ENCODE peak calls at places on chromosomes 1 and 21, in four cellular contexts. E is fibroblast of pulmonary artery; C is RWPE1; J is CD8-positive, alpha-beta T cell. I is an unnamed sample.

GRCh38 chr1:113146242-113147072 is 73.5 kb downstream of the LRIG2 start:
- DNase-seq in J (no peak), E (peak; percentile 22), C (no peak), I (no peak)

GRCh38 chr1:210049616-210050015 is 111.6 kb downstream of the SYT14 start:
- DNase-seq in E (no peak), J (no peak), C (no peak), I (no peak)

GRCh38 chr1:216293673-216294072 is 129.6 kb downstream of the USH2A start:
- DNase-seq in C (no peak), E (peak; percentile 17), J (no peak), I (no peak)

GRCh38 chr1:204746838-204747442 is 61.4 kb upstream of the LRRN2 start:
- DNase-seq in J (peak; percentile 64), C (peak; percentile 68), E (peak; percentile 56), I (peak; percentile 52)

GRCh38 chr1:116099379-116099778 is 11.8 kb upstream of the MAB21L3 start:
- DNase-seq in C (no peak), E (no peak), J (no peak), I (no peak)

GRCh38 chr1:240312872-240313271 is 221.2 kb downstream of the FMN2 start:
- DNase-seq in J (no peak), E (peak; percentile 71), C (peak; percentile 60), I (no peak)

GRCh38 chr1:241998412-241998921 is 431 bp downstream of the MAP1LC3C start:
- DNase-seq in C (peak; percentile 78), J (peak; percentile 67), E (peak; percentile 71), I (peak; percentile 72)

GRCh38 chr1:119966020-119966419 is 69.7 kb upstream of the ADAM30 start:
- DNase-seq in J (no peak), C (no peak), E (peak; percentile 35), I (no peak)

GRCh38 chr1:98386675-98387440 is 274.7 kb upstream of the SNX7 start:
- DNase-seq in J (no peak), E (no peak), C (no peak), I (no peak)

GRCh38 chr1:174116042-174116441 is 43.3 kb upstream of the RABGAP1L start:
- DNase-seq in C (peak; percentile 49), J (no peak), E (peak; percentile 49), I (no peak)

GRCh38 chr1:2340918-2341254 is 50.5 kb downstream of the MORN1 start:
- DNase-seq in J (no peak), E (no peak), C (no peak), I (no peak)

GRCh38 chr1:161198877-161199431 is at the start of gene ADAMTS4:
- DNase-seq in C (no peak), J (no peak), E (peak; percentile 94), I (no peak)

GRCh38 chr1:31372961-31373896 is at the start of gene FABP3:
- DNase-seq in C (peak; percentile 45), J (peak; percentile 50), E (peak; percentile 51), I (peak; percentile 62)

GRCh38 chr21:45532826-45533730 is 9.2 kb downstream of the SLC19A1 start:
- DNase-seq in E (no peak), J (no peak), C (no peak), I (no peak)

GRCh38 chr1:196438324-196438723 is 169.9 kb downstream of the KCNT2 start:
- DNase-seq in E (peak; percentile 42), J (no peak), C (no peak), I (no peak)

GRCh38 chr21:35982717-35983116 is 77.6 kb downstream of the SETD4 start:
- DNase-seq in J (no peak), E (no peak), C (no peak), I (no peak)

GRCh38 chr1:163794551-163794950 is 472.8 kb downstream of the NUF2 start:
- DNase-seq in C (no peak), J (no peak), E (no peak), I (no peak)

GRCh38 chr21:25925064-25925463 is 190.3 kb downstream of the GABPA start:
- DNase-seq in E (no peak), J (no peak), C (no peak), I (no peak)

GRCh38 chr1:109257682-109258421 is 8.5 kb downstream of the CELSR2 start:
- DNase-seq in C (no peak), E (no peak), J (no peak), I (no peak)

GRCh38 chr1:187433598-187433997 is 604.8 kb downstream of the PLA2G4A start:
- DNase-seq in C (no peak), E (peak; percentile 10), J (no peak), I (no peak)

GRCh38 chr1:175254190-175254589 is 61.6 kb upstream of the KIAA0040 start:
- DNase-seq in J (no peak), C (no peak), E (no peak), I (no peak)

GRCh38 chr1:52834798-52835197 is 7.8 kb upstream of the ZYG11A start:
- DNase-seq in E (peak; percentile 19), J (no peak), C (no peak), I (no peak)

GRCh38 chr1:22709227-22709626 is 1.4 kb upstream of the EPHB2 start:
- DNase-seq in C (no peak), E (no peak), J (no peak), I (peak; percentile 17)

GRCh38 chr21:46109251-46110221 is 11.6 kb downstream of the COL6A2 start:
- DNase-seq in J (peak; percentile 39), C (no peak), E (no peak), I (no peak)

GRCh38 chr21:45386336-45386727 is 18.6 kb upstream of the COL18A1 start:
- DNase-seq in J (no peak), C (no peak), E (no peak), I (peak; percentile 52)

GRCh38 chr1:8402109-8402704 is 84.3 kb downstream of the SLC45A1 start:
- DNase-seq in E (no peak), J (no peak), C (no peak), I (no peak)

GRCh38 chr1:161739865-161740566 is 9.6 kb upstream of the DUSP12 start:
- DNase-seq in E (no peak), J (no peak), C (no peak), I (no peak)

GRCh38 chr1:54971317-54971791 is 9.1 kb upstream of the TMEM61 start:
- DNase-seq in J (no peak), C (peak; percentile 83), E (no peak), I (peak; percentile 49)

GRCh38 chr1:87513270-87513669 is 184.6 kb downstream of the LMO4 start:
- DNase-seq in E (peak; percentile 14), J (no peak), C (no peak), I (no peak)

GRCh38 chr1:52867060-52867845 is 24.7 kb downstream of the ZYG11A start:
- DNase-seq in J (no peak), E (no peak), C (no peak), I (no peak)

GRCh38 chr1:5494518-5494917 is 497.7 kb downstream of the NPHP4 start:
- DNase-seq in J (no peak), E (no peak), C (no peak), I (no peak)

GRCh38 chr1:179095924-179096323 is 14.1 kb downstream of the TOR3A start:
- DNase-seq in J (no peak), C (no peak), E (no peak), I (no peak)

GRCh38 chr1:201305815-201306214 is 22.5 kb downstream of the PKP1 start:
- DNase-seq in J (no peak), C (no peak), E (no peak), I (no peak)

DNA sequence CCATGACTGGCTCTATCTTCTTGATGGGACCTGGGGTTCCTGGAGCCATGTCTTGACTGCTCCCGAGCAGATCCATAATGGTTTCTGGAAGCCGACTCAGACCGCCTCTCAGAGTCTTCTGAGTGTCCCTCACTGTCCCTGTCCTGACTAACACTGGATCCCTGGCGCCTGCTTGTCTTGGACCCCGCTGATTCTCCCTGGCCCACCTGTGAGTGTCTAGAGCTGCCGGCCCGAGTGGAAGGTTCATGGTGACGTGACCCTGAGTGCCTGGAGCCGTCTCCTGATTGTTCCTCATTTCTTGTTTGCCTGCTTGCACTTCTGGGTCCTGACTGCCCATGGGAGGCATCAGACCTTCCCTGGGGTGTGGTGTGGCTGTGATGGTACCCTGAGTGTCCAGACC is 15.1 kb downstream of the FLG start:
- DNase-seq in E (no peak), J (no peak), C (no peak), I (no peak)
- TF ChIP-seq CTCF in E (no peak), J (no peak), C (no peak), I (no peak)

GRCh38 chr1:16644179-16645043 is 22.3 kb downstream of the RNU1-3 start:
- DNase-seq in E (peak; percentile 97), J (peak; percentile 100), C (peak; percentile 94), I (peak; percentile 96)
- TF ChIP-seq CTCF in E (peak; percentile 43), J (peak; percentile 38), C (no peak), I (peak; percentile 20)

GRCh38 chr1:151281225-151281968 is 702 bp upstream of the ZNF687 start:
- DNase-seq in C (peak; percentile 96), J (peak; percentile 97), E (peak; percentile 98), I (peak; percentile 98)
- TF ChIP-seq CTCF in C (no peak), J (no peak), E (peak; percentile 2), I (no peak)

GRCh38 chr1:20685739-20686138 is 24.6 kb upstream of the DDOST start:
- DNase-seq in J (no peak), E (no peak), C (no peak), I (no peak)
- TF ChIP-seq CTCF in J (no peak), E (no peak), C (no peak), I (no peak)